ENCODE peak calls at places on chromosomes 12 and 14, in six cellular contexts. K is ovary, C is IMR-90, W is neural crest cell, D is left ventricle myocardium inferior, A is pancreas. M is an unnamed sample.

GRCh38 chr14:99229654-99230215 is 42.3 kb downstream of the BCL11B start:
- DNase-seq in K (no peak), C (no peak), W (no peak), D (no peak), A (no peak), M (no peak)

GRCh38 chr14:57487771-57488170 is 5.9 kb downstream of the CCDC198 start:
- DNase-seq in K (no peak), C (peak), W (no peak), D (no peak), A (no peak), M (no peak)

GRCh38 chr12:56151672-56152131 is 685 bp upstream of the MYL6B start:
- DNase-seq in K (no peak), C (no peak), W (no peak), D (no peak), A (peak), M (peak)

GRCh38 chr12:52082026-52082667 is 2.6 kb downstream of the SMIM41 start:
- DNase-seq in K (peak), C (peak), W (no peak), D (peak), A (no peak), M (peak)

GRCh38 chr14:104199266-104199665 is 60.9 kb downstream of the KIF26A start:
- DNase-seq in K (no peak), C (no peak), W (no peak), D (no peak), A (peak), M (no peak)

GRCh38 chr14:73726025-73726961 is 12.1 kb upstream of the PNMA1 start:
- DNase-seq in K (no peak), C (no peak), W (no peak), D (no peak), A (peak), M (no peak)

GRCh38 chr12:68001486-68002466 is 12.5 kb downstream of the IFNG-AS1 start:
- DNase-seq in K (no peak), C (peak), W (no peak), D (no peak), A (no peak), M (no peak)

GRCh38 chr12:104372048-104372720 is 68.6 kb downstream of the EID3 start:
- DNase-seq in K (no peak), C (no peak), W (no peak), D (no peak), A (no peak), M (no peak)

GRCh38 chr12:30896461-30896860 is 30.1 kb upstream of the TSPAN11 start:
- DNase-seq in K (no peak), C (peak), W (no peak), D (no peak), A (no peak), M (no peak)

GRCh38 chr12:54853933-54854538 is at the start of gene MUCL1:
- DNase-seq in K (no peak), C (peak), W (peak), D (no peak), A (no peak), M (peak)

GRCh38 chr12:75606146-75606545 is 94.7 kb upstream of the KRR1 start:
- DNase-seq in K (no peak), C (no peak), W (no peak), D (no peak), A (no peak), M (no peak)

GRCh38 chr12:95836185-95836609 is 22.6 kb upstream of the SNRPF start:
- DNase-seq in K (no peak), C (peak), W (no peak), D (no peak), A (no peak), M (no peak)

GRCh38 chr12:25377475-25378179 is 126.9 kb upstream of the KRAS start:
- DNase-seq in K (no peak), C (peak), W (no peak), D (no peak), A (no peak), M (no peak)

GRCh38 chr12:65313704-65314317 is 35.3 kb downstream of the MSRB3 start:
- DNase-seq in K (no peak), C (peak), W (no peak), D (no peak), A (no peak), M (no peak)

GRCh38 chr14:78673845-78674244 is 503.7 kb downstream of the NRXN3 start:
- DNase-seq in K (no peak), C (no peak), W (no peak), D (no peak), A (no peak), M (no peak)
- TF ChIP-seq CTCF in K (no peak), C (no peak), W (no peak), D (no peak), A (no peak), M (no peak)

DNA sequence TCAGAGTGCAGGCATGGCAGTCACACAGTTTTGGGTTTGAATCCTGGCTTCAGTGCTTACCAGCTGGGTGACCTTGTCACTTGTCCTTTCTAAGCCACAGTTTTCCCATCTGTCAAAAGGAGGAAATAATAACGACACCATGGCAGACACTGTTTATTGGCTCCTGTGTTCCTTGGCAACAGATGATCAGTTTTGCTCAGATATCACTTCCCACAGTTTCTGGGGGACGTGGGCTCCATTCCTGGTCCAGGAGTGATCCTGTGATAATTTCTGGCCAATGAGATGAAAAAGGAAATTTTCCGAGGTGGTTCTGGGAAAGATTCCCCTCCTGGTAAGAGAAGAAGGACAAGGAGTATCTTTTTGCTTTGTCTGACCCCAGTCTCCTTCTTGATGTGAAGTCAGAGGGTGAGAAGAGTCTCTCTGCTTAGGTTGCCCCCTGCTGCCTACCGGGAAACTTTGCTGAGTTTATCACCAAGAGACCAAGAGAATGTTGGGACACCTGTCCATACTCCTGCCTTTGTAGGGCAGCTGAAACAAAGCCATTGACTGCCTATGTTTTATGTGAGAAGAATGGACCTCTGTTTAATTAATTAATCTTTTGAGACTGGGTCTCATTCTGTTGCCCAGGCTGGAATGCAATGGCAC is 178.9 kb upstream of the NRXN3 start:
- DNase-seq in K (no peak), C (no peak), W (no peak), D (no peak), A (no peak), M (no peak)
- TF ChIP-seq CTCF in K (no peak), C (no peak), W (peak), D (peak), A (no peak), M (no peak)

DNA sequence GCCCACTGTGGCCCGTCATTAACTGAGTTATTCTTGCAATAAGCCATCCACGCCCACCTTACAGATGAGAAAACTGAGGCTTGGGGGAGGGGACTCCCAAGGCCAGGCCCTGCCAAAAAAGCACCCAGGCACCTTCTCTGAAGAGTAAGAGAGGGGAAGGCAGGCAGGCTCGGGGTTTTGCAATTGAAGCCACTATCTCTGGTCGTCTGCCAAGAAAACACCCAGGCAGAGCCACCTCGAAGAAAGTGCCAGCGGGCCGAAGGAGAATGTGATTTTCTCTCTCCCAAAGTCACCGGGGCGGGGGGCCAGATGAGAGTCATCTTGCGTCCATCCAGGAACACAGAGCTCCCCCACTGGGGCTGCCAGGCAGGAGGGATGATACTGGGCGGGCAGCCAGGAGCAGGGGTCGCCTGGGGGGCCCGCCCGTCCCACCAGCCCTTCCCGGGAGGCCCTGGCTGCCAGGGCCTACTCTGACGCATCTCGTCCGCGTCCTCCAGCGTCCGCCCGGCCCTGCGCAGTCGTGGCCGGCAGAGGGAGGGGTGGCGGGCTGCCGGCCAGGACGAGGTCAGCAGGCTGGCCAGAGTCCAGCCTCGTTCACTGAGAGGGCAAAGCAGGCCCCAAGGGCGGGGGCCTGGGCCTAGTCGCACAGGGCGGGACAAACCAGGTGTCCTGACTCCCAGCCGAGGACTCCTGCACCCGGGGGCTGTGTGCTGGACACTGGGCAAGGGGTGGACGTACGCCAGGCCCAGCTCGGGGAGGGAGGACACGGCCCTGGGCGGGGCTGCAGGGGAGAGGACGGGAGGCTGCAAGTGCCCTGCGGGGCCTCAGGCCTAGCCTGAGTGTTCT is 74.4 kb downstream of the RFLNA start:
- DNase-seq in K (peak), C (peak), W (no peak), D (peak), A (peak), M (peak)
- TF ChIP-seq CTCF in K (peak), C (peak), W (no peak), D (peak), A (peak), M (no peak)

DNA sequence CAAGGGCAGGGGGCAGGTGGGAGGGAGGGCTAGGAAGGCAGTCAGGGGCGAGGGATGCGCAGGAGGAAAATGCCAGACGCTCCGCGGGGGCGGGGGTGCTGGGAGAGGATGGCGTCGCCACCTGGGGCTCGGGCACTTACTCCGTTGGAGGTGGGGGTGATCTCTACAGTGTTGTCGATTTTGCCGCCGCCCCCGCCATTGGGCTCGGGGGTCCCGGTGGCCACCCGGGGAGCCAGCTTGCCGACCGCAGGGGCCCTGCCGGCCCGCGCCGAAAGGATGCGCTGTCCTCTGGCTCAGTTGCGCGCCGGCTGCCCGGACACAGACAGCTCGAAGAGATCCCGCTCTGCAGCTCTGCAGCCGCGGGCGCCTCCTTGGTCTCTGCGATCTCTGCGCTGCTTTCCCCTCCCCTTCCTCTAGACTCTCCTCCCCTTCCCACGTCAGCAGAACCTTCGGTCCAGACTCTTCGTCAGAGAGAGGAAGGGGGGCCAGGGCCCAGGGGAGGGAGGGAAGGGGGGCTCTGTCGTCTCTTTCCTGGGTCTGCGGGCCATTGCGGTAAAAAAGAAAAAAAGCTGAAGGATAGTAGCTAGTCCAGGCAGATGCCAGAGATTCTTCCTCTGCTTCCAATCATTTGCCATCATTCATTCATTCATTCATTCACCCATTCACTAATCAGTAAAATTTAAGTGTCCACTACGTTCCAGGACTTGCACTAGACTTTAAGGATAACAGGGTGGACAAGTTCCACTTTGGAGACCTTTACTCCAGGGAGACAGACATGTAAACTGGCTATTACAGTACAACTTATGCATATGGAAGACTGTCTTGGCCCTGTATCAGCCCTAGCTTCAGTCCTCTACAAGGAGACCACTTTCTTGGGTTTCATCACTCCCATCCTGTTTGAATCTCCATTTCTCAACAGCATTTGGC is at the start of gene SLC22A17:
- DNase-seq in K (peak), C (peak), W (peak), D (peak), A (peak), M (peak)
- TF ChIP-seq CTCF in K (no peak), C (peak), W (peak), D (no peak), A (no peak), M (no peak)

DNA sequence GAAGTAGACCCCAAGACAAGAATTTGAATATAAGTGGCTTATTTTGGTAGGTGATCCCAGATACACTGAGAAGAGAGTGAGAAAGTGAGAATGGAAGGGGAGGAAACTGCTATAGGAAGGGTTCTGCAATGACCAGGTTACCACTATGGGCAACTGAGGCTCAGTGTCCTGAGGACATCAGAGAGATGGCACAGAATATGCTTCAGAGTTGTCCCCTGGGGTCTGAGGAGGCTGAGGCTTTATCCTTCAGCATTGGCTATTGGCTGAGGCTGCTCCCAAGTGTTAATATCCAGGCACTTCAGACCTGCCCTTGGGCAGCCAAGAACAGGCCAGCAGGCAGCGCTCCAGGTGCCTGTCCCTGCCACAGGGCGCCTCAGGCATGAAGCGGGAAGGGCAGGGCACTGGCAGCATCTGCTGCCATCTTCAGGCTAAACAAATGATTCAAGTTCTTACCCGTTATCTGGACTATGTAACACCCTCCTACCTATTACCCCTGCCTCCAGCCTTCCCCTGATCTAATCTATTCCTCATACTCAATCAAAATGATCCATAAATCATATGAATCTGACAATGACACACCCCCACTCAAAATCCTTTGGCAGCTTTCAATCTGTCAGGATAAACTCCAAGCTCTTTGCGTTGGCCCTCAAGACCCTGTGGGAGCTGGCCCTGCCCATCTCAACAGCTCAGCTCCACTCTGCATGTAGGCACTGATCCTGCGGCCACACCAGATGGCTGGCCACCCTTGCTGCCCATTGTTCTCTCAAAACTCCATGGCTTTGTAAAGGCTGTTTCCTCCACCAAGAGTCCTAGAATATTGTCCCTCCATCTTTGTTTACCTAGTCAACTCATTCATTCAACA is 42.4 kb downstream of the CKAP4 start:
- DNase-seq in K (no peak), C (no peak), W (no peak), D (peak), A (peak), M (no peak)
- TF ChIP-seq CTCF in K (no peak), C (peak), W (no peak), D (peak), A (no peak), M (no peak)